ENCODE peak calls at places on chromosome 19, in four cellular contexts. L is H1, V is IMR-90, T is H9. K is an unnamed sample.

GRCh38 chr19:15072930-15073647 is 8.9 kb upstream of the OR1I1 start:
- DNase-seq in L (peak), V (no peak), T (peak), K (no peak)

GRCh38 chr19:6012416-6013170 is 34.7 kb upstream of the RANBP3 start:
- DNase-seq in L (no peak), V (no peak), T (no peak), K (no peak)

GRCh38 chr19:18507021-18507726 is 14.7 kb downstream of the ELL start:
- DNase-seq in L (no peak), V (no peak), T (no peak), K (no peak)

GRCh38 chr19:30565680-30566079 is 193.5 kb downstream of the ZNF536 start:
- DNase-seq in L (no peak), V (no peak), T (no peak), K (no peak)

GRCh38 chr19:35644206-35644986 is 2.9 kb downstream of the ETV2 start:
- DNase-seq in L (peak), V (peak), T (peak), K (peak)

GRCh38 chr19:29805026-29805925 is 6.5 kb upstream of the CCNE1 start:
- DNase-seq in L (no peak), V (peak), T (no peak), K (peak)

GRCh38 chr19:51440846-51441409 is 17.3 kb downstream of the SIGLEC8 start:
- DNase-seq in L (no peak), V (no peak), T (no peak), K (no peak)

GRCh38 chr19:28313633-28314032 is 899.3 kb downstream of the UQCRFS1 start:
- DNase-seq in L (no peak), V (peak), T (no peak), K (no peak)

GRCh38 chr19:8085606-8086464 is 33.3 kb downstream of the CCL25 start:
- DNase-seq in L (no peak), V (no peak), T (no peak), K (no peak)

GRCh38 chr19:19997656-19998268 is 41.5 kb downstream of the ZNF682 start:
- DNase-seq in L (peak), V (no peak), T (peak), K (no peak)

GRCh38 chr19:50842130-50842529 is 8.8 kb upstream of the KLK15 start:
- DNase-seq in L (no peak), V (no peak), T (no peak), K (no peak)

GRCh38 chr19:7679017-7679720 is 1.5 kb upstream of the TRAPPC5 start:
- DNase-seq in L (no peak), V (no peak), T (no peak), K (peak)

GRCh38 chr19:46818812-46819211 is 30.4 kb upstream of the SLC1A5 start:
- DNase-seq in L (peak), V (peak), T (peak), K (no peak)

GRCh38 chr19:18858906-18859646 is 27.3 kb downstream of the UPF1 start:
- DNase-seq in L (no peak), V (no peak), T (no peak), K (no peak)

GRCh38 chr19:46081928-46082727 is 41.3 kb upstream of the IGFL4 start:
- DNase-seq in L (no peak), V (peak), T (peak), K (peak)

GRCh38 chr19:13884726-13885591 is 8.0 kb downstream of the NANOS3 start:
- DNase-seq in L (no peak), V (no peak), T (no peak), K (no peak)

GRCh38 chr19:29971002-29971401 is 29.0 kb downstream of the URI1 start:
- DNase-seq in L (no peak), V (no peak), T (no peak), K (no peak)

GRCh38 chr19:49713236-49713845 is 22.4 kb downstream of the CPT1C start:
- DNase-seq in L (no peak), V (no peak), T (no peak), K (no peak)

GRCh38 chr19:44817725-44818469 is 9.0 kb downstream of the BCAM start:
- DNase-seq in L (no peak), V (no peak), T (no peak), K (no peak)

GRCh38 chr19:33721735-33722297 is 74.9 kb upstream of the KCTD15 start:
- DNase-seq in L (no peak), V (no peak), T (no peak), K (no peak)

GRCh38 chr19:32450217-32450616 is 44.6 kb downstream of the DPY19L3 start:
- DNase-seq in L (no peak), V (peak), T (no peak), K (peak)

GRCh38 chr19:31511696-31512095 is 162.5 kb upstream of the TSHZ3 start:
- DNase-seq in L (peak), V (no peak), T (no peak), K (no peak)

GRCh38 chr19:50416815-50417137 is 2.0 kb upstream of the SPIB start:
- DNase-seq in L (no peak), V (no peak), T (no peak), K (no peak)

GRCh38 chr19:44611812-44612295 is 1.5 kb upstream of the IGSF23 start:
- DNase-seq in L (no peak), V (no peak), T (no peak), K (no peak)

GRCh38 chr19:23896912-23897311 is 17.8 kb upstream of the ZNF726 start:
- DNase-seq in L (no peak), V (no peak), T (no peak), K (no peak)

GRCh38 chr19:1171755-1172352 is 2.2 kb downstream of the SBNO2 start:
- DNase-seq in L (no peak), V (no peak), T (no peak), K (no peak)

GRCh38 chr19:1175020-1175419 is 952 bp upstream of the SBNO2 start:
- DNase-seq in L (no peak), V (no peak), T (no peak), K (no peak)

GRCh38 chr19:1172353-1173159 is 1.5 kb downstream of the SBNO2 start:
- DNase-seq in L (no peak), V (peak), T (no peak), K (peak)

GRCh38 chr19:1173845-1174809 is at the start of gene SBNO2:
- DNase-seq in L (peak), V (peak), T (peak), K (peak)

DNA sequence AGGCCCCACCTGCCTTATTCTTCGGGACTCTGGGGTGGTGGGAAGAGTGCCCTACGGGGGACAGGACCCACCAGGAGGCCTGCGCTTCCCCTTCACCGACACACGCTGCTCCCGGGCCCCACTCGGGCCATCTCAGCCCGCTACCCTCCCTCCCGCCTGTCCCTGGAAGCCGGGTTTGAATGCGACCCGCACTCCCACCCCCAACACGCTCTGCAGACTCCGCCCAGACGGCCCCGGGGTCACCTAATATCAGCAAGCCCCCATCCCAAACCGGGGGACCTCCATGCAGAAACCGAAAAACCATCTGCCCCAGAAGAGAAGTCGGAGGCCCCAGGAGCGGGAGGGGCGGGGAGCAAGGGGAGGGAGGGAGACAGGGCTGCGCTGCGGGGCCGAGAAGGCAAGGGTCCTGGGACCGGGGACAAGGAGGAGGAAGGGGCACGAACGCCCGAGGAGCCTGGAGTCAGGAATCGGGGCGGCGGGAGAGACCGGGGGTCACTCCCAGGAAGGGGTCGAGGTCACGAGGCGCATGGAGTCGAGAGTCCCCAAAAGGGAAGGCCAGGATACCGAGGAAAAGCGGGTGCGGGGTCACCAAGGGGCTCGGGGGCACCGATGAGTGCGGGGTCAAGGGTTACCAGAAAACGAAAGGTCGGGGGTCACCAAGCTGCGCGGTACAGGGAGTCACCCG is 766 bp downstream of the SBNO2 start:
- DNase-seq in L (no peak), V (no peak), T (no peak), K (peak)
- H4K8ac ChIP-seq in L (peak), V (peak), T (no peak), K (peak)

DNA sequence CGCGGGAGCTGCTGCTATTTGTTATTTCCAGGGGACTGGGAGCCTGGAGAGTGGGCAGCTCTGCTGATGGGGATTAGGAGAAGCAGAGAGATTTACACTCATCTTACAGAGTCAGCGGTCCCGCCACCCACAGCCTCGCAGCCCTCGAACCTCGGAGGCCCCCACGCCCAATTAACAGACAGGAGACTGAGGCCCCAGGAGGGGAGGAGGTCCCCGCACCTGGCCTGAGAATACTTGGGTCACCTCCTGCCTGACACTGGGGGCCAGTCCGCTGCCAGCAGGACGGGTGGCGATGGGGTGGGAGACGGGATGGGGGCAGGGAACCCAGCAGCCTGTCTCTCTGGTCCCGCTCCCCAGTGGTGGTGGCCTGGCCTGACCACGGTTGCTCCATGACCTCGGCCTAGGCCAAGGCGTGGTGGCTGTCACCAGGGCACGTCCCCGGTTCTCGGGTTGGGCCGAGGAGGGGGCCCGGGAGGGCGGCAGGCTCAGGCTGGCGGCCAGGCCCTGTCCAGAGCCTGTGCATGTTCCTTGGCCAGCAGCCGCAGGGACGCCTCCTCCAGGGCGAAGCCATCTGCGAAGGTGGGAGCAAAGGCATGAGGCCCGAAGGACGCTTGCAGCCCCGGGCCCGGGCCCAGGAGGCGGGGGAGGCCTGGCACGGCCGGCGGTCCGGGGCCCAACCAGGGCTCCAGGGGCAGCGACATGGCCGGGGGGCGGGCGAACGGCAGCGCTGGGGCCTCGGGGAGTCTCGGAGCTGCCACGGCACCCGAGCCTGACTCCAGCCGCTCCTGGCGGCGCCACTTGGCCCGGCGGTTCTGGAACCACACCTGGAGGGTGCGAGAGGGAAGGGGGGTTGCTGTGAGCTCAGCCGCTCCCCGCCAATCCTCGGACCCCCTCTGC is 1.6 kb downstream of the RAX2 start:
- DNase-seq in L (no peak), V (no peak), T (no peak), K (no peak)
- H4K8ac ChIP-seq in L (peak), V (no peak), T (no peak), K (no peak)

GRCh38 chr19:12792048-12792852 is 964 bp downstream of the JUNB start:
- DNase-seq in L (peak), V (peak), T (peak), K (peak)

GRCh38 chr19:12789904-12790619 is 1.2 kb upstream of the JUNB start:
- DNase-seq in L (peak), V (peak), T (peak), K (peak)

GRCh38 chr19:12790628-12791344 is 500 bp upstream of the JUNB start:
- DNase-seq in L (no peak), V (no peak), T (no peak), K (peak)

GRCh38 chr19:12792853-12793289 is 1.6 kb downstream of the JUNB start:
- DNase-seq in L (no peak), V (no peak), T (no peak), K (no peak)

DNA sequence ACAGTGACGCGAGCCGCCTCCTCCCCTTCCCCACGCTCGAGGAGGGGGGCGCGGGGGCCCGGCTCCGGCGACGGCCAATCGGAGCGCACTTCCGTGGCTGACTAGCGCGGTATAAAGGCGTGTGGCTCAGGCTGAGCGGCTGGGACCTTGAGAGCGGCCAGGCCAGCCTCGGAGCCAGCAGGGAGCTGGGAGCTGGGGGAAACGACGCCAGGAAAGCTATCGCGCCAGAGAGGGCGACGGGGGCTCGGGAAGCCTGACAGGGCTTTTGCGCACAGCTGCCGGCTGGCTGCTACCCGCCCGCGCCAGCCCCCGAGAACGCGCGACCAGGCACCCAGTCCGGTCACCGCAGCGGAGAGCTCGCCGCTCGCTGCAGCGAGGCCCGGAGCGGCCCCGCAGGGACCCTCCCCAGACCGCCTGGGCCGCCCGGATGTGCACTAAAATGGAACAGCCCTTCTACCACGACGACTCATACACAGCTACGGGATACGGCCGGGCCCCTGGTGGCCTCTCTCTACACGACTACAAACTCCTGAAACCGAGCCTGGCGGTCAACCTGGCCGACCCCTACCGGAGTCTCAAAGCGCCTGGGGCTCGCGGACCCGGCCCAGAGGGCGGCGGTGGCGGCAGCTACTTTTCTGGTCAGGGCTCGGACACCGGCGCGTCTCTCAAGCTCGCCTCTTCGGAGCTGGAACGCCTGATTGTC is at the start of gene JUNB:
- DNase-seq in L (peak), V (peak), T (peak), K (peak)
- H4K8ac ChIP-seq in L (peak), V (peak), T (no peak), K (peak)

GRCh38 chr19:16628183-16628983 is at the start of gene MED26:
- DNase-seq in L (peak), V (peak), T (peak), K (peak)
- H4K8ac ChIP-seq in L (peak), V (peak), T (no peak), K (peak)

DNA sequence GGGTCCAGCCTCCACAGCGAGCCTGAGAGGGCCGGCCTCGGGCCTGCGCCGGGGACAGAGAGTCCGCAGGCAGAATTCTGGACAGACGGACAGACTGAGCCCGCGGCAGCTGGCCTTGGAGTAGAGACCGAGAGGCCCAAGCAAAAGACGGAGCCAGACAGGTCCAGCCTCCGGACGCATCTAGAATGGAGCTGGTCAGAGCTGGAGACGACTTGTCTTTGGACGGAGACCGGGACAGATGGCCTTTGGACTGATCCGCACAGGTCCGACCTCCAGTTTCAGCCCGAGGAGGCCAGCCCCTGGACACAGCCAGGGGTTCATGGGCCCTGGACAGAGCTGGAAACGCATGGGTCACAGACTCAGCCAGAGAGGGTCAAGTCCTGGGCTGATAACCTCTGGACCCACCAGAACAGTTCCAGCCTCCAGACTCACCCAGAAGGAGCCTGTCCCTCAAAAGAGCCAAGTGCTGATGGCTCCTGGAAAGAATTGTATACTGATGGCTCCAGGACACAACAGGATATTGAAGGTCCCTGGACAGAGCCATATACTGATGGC is 490 bp downstream of the ITPKC start:
- DNase-seq in L (no peak), V (no peak), T (no peak), K (no peak)
- H4K8ac ChIP-seq in L (peak), V (peak), T (no peak), K (peak)

GRCh38 chr19:55467236-55468053 is 2.9 kb upstream of the C19orf85 start:
- DNase-seq in L (peak), V (peak), T (peak), K (peak)
- H4K8ac ChIP-seq in L (peak), V (peak), T (no peak), K (peak)

GRCh38 chr19:42555801-42556200 is 27.5 kb upstream of the CEACAM1 start:
- DNase-seq in L (no peak), V (no peak), T (peak), K (no peak)
- H4K8ac ChIP-seq in L (no peak), V (no peak), T (no peak), K (no peak)

GRCh38 chr19:38648789-38649304 is 1.4 kb downstream of the ACTN4 start:
- DNase-seq in L (no peak), V (no peak), T (no peak), K (no peak)

GRCh38 chr19:38644719-38645118 is 2.7 kb upstream of the ACTN4 start:
- DNase-seq in L (no peak), V (no peak), T (peak), K (no peak)

GRCh38 chr19:38649305-38650179 is 2.1 kb downstream of the ACTN4 start:
- DNase-seq in L (no peak), V (no peak), T (no peak), K (no peak)

GRCh38 chr19:38647966-38648788 is 728 bp downstream of the ACTN4 start:
- DNase-seq in L (no peak), V (no peak), T (no peak), K (peak)

GRCh38 chr19:38647368-38647965 is at the start of gene ACTN4:
- DNase-seq in L (peak), V (peak), T (peak), K (peak)
- H4K8ac ChIP-seq in L (peak), V (peak), T (no peak), K (peak)